ENCODE peak calls at places on chromosomes 1 and 21, in seven cellular contexts. W, P, F, O, L, T and E are unnamed samples.

GRCh38 chr1:163056832-163057231 is 12.3 kb upstream of the RGS4 start:
- DNase-seq in W (no peak), P (no peak), F (no peak), O (no peak), L (no peak), T (peak; percentile 24), E (no peak)

GRCh38 chr21:14383596-14384210 is 757 bp upstream of the HSPA13 start:
- DNase-seq in W (no peak), P (peak; percentile 44), F (no peak), O (no peak), L (no peak), T (no peak), E (no peak)

GRCh38 chr1:212721388-212722247 is 22.0 kb upstream of the BATF3 start:
- DNase-seq in W (no peak), P (no peak), F (no peak), O (peak; percentile 45), L (no peak), T (peak; percentile 80), E (no peak)

GRCh38 chr1:906532-907420 is 16.9 kb upstream of the SAMD11 start:
- DNase-seq in W (no peak), P (peak; percentile 30), F (peak; percentile 20), O (peak; percentile 42), L (no peak), T (no peak), E (no peak)

GRCh38 chr1:172270605-172271004 is 149.9 kb upstream of the C1orf105 start:
- DNase-seq in W (no peak), P (no peak), F (no peak), O (no peak), L (no peak), T (no peak), E (no peak)

GRCh38 chr1:157732755-157733154 is 32.2 kb upstream of the FCRL3 start:
- DNase-seq in W (no peak), P (no peak), F (no peak), O (no peak), L (no peak), T (no peak), E (no peak)

GRCh38 chr1:157505481-157506272 is 46.6 kb downstream of the FCRL5 start:
- DNase-seq in W (peak; percentile 44), P (peak; percentile 87), F (no peak), O (peak; percentile 13), L (no peak), T (peak; percentile 27), E (peak; percentile 52)

GRCh38 chr1:51553911-51554310 is 34.8 kb upstream of the EPS15 start:
- DNase-seq in W (no peak), P (no peak), F (no peak), O (no peak), L (no peak), T (no peak), E (no peak)

GRCh38 chr21:43360441-43361126 is 66.3 kb downstream of the SIK1 start:
- DNase-seq in W (no peak), P (no peak), F (no peak), O (no peak), L (no peak), T (no peak), E (no peak)

GRCh38 chr1:242209063-242209462 is 210.2 kb upstream of the MAP1LC3C start:
- DNase-seq in W (no peak), P (no peak), F (no peak), O (no peak), L (no peak), T (peak; percentile 11), E (no peak)

GRCh38 chr1:16178596-16179497 is 23.0 kb upstream of the EPHA2 start:
- DNase-seq in W (no peak), P (no peak), F (no peak), O (no peak), L (no peak), T (no peak), E (no peak)

GRCh38 chr1:92599184-92599583 is 112.5 kb upstream of the GFI1 start:
- DNase-seq in W (no peak), P (peak; percentile 28), F (no peak), O (peak; percentile 23), L (no peak), T (peak; percentile 24), E (no peak)

GRCh38 chr1:154115180-154115579 is 39.7 kb downstream of the NUP210L start:
- DNase-seq in W (no peak), P (no peak), F (no peak), O (no peak), L (no peak), T (no peak), E (no peak)

GRCh38 chr1:211329764-211330201 is 3.1 kb downstream of the TRAF5 start:
- DNase-seq in W (no peak), P (peak; percentile 83), F (no peak), O (no peak), L (no peak), T (no peak), E (no peak)

GRCh38 chr1:63669151-63669961 is 76.1 kb downstream of the PGM1 start:
- DNase-seq in W (peak; percentile 54), P (no peak), F (no peak), O (no peak), L (no peak), T (no peak), E (no peak)

GRCh38 chr1:67683736-67684525 is 1.1 kb upstream of the GADD45A start:
- DNase-seq in W (no peak), P (no peak), F (no peak), O (peak; percentile 20), L (peak; percentile 43), T (no peak), E (no peak)

GRCh38 chr1:29488794-29489309 is 252.5 kb downstream of the PTPRU start:
- DNase-seq in W (no peak), P (no peak), F (no peak), O (no peak), L (no peak), T (no peak), E (no peak)

GRCh38 chr1:28087614-28088167 is 719 bp downstream of the EYA3 start:
- DNase-seq in W (no peak), P (peak; percentile 74), F (peak; percentile 43), O (peak; percentile 28), L (no peak), T (no peak), E (peak; percentile 22)

GRCh38 chr1:233614173-233614742 is 352 bp downstream of the KCNK1 start:
- DNase-seq in W (peak; percentile 56), P (no peak), F (no peak), O (peak; percentile 51), L (no peak), T (peak; percentile 9), E (peak; percentile 41)

GRCh38 chr1:201758508-201759050 is 70.4 kb upstream of the IPO9 start:
- DNase-seq in W (no peak), P (peak; percentile 49), F (no peak), O (no peak), L (no peak), T (no peak), E (no peak)

GRCh38 chr1:32761253-32761877 is 55.8 kb downstream of the YARS1 start:
- DNase-seq in W (peak; percentile 88), P (no peak), F (no peak), O (peak; percentile 72), L (peak; percentile 69), T (no peak), E (no peak)

GRCh38 chr1:79874289-79874688 is 867.8 kb upstream of the ADGRL4 start:
- DNase-seq in W (no peak), P (no peak), F (no peak), O (no peak), L (no peak), T (no peak), E (no peak)

GRCh38 chr1:79875187-79875586 is 868.7 kb upstream of the ADGRL4 start:
- DNase-seq in W (no peak), P (no peak), F (no peak), O (no peak), L (no peak), T (no peak), E (no peak)

DNA sequence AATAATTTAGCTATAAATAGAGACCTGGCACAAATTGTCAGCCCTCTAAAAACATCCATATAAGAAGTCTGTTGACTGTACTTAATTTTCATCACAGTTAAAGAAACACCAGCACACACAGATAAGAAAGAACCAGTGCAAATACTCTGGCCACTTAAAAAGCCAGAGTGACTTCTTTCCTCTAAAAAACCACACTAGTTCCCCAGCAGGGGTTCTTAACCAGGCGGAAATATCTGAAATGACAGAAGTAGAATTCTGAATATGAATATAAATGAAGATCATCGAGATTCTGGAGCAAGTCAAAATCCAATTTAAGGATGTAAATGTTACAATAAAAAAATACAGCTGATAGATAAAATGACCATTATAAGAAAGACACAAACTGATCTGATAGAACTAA is 870.6 kb upstream of the ADGRL4 start:
- DNase-seq in W (no peak), P (no peak), F (no peak), O (no peak), L (no peak), T (no peak), E (no peak)
- TF ChIP-seq CTCF in W (no peak), P (no peak), F (no peak), O (no peak), L (no peak), T (no peak), E (no peak)

GRCh38 chr1:21669287-21670058 is at the start of gene RAP1GAP:
- DNase-seq in W (peak; percentile 78), P (no peak), F (no peak), O (no peak), L (no peak), T (no peak), E (peak; percentile 31)
- TF ChIP-seq CTCF in W (no peak), P (no peak), F (no peak), O (no peak), L (no peak), T (no peak), E (no peak)

GRCh38 chr1:43904660-43905551 is 28.7 kb upstream of the ARTN start:
- DNase-seq in W (no peak), P (no peak), F (no peak), O (no peak), L (no peak), T (no peak), E (no peak)

GRCh38 chr1:43908226-43908625 is 25.4 kb upstream of the ARTN start:
- DNase-seq in W (no peak), P (no peak), F (no peak), O (no peak), L (no peak), T (no peak), E (no peak)

GRCh38 chr1:43912607-43913006 is 21.0 kb upstream of the ARTN start:
- DNase-seq in W (no peak), P (no peak), F (no peak), O (peak; percentile 83), L (no peak), T (peak; percentile 60), E (no peak)

GRCh38 chr1:43910359-43910758 is 23.2 kb upstream of the ARTN start:
- DNase-seq in W (no peak), P (no peak), F (no peak), O (no peak), L (no peak), T (no peak), E (no peak)

DNA sequence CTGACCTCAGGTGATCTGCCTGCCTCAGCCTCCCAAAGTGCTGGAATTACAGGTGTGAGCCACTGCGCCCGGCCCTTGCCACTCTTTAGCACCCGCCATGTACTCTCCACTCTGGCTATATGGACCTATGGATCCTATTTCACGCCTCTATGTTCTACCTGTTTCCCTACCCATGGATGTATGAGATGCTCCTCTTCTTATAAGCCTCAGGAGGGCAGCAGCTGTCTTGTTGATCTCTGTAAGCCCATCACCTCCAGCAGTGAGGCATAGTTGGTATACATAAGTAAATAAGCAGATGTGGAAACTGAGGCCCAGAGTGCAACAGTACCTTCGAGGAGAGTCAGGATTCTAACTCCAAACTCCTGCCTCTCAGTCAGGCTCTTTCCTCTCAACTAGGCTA is 24.7 kb upstream of the ARTN start:
- DNase-seq in W (no peak), P (no peak), F (no peak), O (no peak), L (no peak), T (no peak), E (no peak)
- TF ChIP-seq CTCF in W (no peak), P (peak; percentile 25), F (no peak), O (no peak), L (no peak), T (no peak), E (no peak)

GRCh38 chr1:213742992-213743391 is 244.8 kb upstream of the PROX1 start:
- DNase-seq in W (no peak), P (no peak), F (no peak), O (no peak), L (no peak), T (no peak), E (no peak)
- TF ChIP-seq CTCF in W (no peak), P (no peak), F (no peak), O (no peak), L (no peak), T (no peak), E (no peak)